ENCODE peak calls at places on chromosome X, in ten cellular contexts. One of them, this sample, is unnamed.
A peak's percentile ranks its signal among the peaks of the same experiment; 100 is the strongest.

GRCh38 chrX:46627700-46628405 is 54.3 kb downstream of the CHST7 start:
- DNase-seq in iPS DF 6.9: no peak
- DNase-seq in endothelial cell of umbilical vein: peak; percentile 79
- DNase-seq in H1: no peak
- DNase-seq in OCI-LY7: no peak
- DNase-seq in keratinocyte: no peak
- DNase-seq in fibroblast of lung: no peak
- DNase-seq in IMR-90: no peak
- DNase-seq in HepG2: no peak
- DNase-seq in left ventricle myocardium inferior: no peak
- DNase-seq in this sample: no peak

GRCh38 chrX:47283015-47283771 is 50.4 kb downstream of the USP11 start:
- DNase-seq in iPS DF 6.9: no peak
- DNase-seq in endothelial cell of umbilical vein: no peak
- DNase-seq in H1: no peak
- DNase-seq in OCI-LY7: no peak
- DNase-seq in keratinocyte: no peak
- DNase-seq in fibroblast of lung: peak; percentile 69
- DNase-seq in IMR-90: peak; percentile 65
- DNase-seq in HepG2: peak; percentile 6
- DNase-seq in left ventricle myocardium inferior: no peak
- DNase-seq in this sample: no peak

GRCh38 chrX:136780738-136781137 is at the start of gene ARHGEF6:
- DNase-seq in iPS DF 6.9: no peak
- DNase-seq in endothelial cell of umbilical vein: no peak
- DNase-seq in H1: no peak
- DNase-seq in OCI-LY7: peak; percentile 74
- DNase-seq in keratinocyte: no peak
- DNase-seq in fibroblast of lung: no peak
- DNase-seq in IMR-90: no peak
- DNase-seq in HepG2: no peak
- DNase-seq in left ventricle myocardium inferior: no peak
- DNase-seq in this sample: no peak

GRCh38 chrX:39619182-39620009 is 478.4 kb downstream of the BCOR start:
- DNase-seq in iPS DF 6.9: no peak
- DNase-seq in endothelial cell of umbilical vein: peak; percentile 83
- DNase-seq in H1: no peak
- DNase-seq in OCI-LY7: no peak
- DNase-seq in keratinocyte: no peak
- DNase-seq in fibroblast of lung: no peak
- DNase-seq in IMR-90: no peak
- DNase-seq in HepG2: no peak
- DNase-seq in left ventricle myocardium inferior: no peak
- DNase-seq in this sample: no peak

GRCh38 chrX:84729809-84730208 is 227.6 kb upstream of the HDX start:
- DNase-seq in iPS DF 6.9: no peak
- DNase-seq in endothelial cell of umbilical vein: peak; percentile 7
- DNase-seq in H1: no peak
- DNase-seq in OCI-LY7: peak; percentile 58
- DNase-seq in keratinocyte: no peak
- DNase-seq in fibroblast of lung: peak; percentile 8
- DNase-seq in IMR-90: peak; percentile 31
- DNase-seq in HepG2: peak; percentile 5
- DNase-seq in left ventricle myocardium inferior: no peak
- DNase-seq in this sample: peak; percentile 9

GRCh38 chrX:11533211-11533651 is 132.5 kb downstream of the ARHGAP6 start:
- DNase-seq in iPS DF 6.9: no peak
- DNase-seq in endothelial cell of umbilical vein: peak; percentile 67
- DNase-seq in H1: no peak
- DNase-seq in OCI-LY7: peak; percentile 84
- DNase-seq in keratinocyte: peak; percentile 55
- DNase-seq in fibroblast of lung: peak; percentile 78
- DNase-seq in IMR-90: peak; percentile 89
- DNase-seq in HepG2: peak; percentile 68
- DNase-seq in left ventricle myocardium inferior: no peak
- DNase-seq in this sample: peak; percentile 28

GRCh38 chrX:8845060-8845459 is 43.9 kb upstream of the FAM9A start:
- DNase-seq in iPS DF 6.9: no peak
- DNase-seq in endothelial cell of umbilical vein: no peak
- DNase-seq in H1: no peak
- DNase-seq in OCI-LY7: no peak
- DNase-seq in keratinocyte: no peak
- DNase-seq in fibroblast of lung: peak; percentile 84
- DNase-seq in IMR-90: peak; percentile 80
- DNase-seq in HepG2: no peak
- DNase-seq in left ventricle myocardium inferior: no peak
- DNase-seq in this sample: peak; percentile 30

GRCh38 chrX:71493111-71493613 is 39.7 kb upstream of the OGT start:
- DNase-seq in iPS DF 6.9: no peak
- DNase-seq in endothelial cell of umbilical vein: peak; percentile 2
- DNase-seq in H1: no peak
- DNase-seq in OCI-LY7: no peak
- DNase-seq in keratinocyte: no peak
- DNase-seq in fibroblast of lung: no peak
- DNase-seq in IMR-90: no peak
- DNase-seq in HepG2: peak; percentile 6
- DNase-seq in left ventricle myocardium inferior: no peak
- DNase-seq in this sample: no peak

GRCh38 chrX:7889680-7890079 is 37.5 kb downstream of the PNPLA4 start:
- DNase-seq in iPS DF 6.9: no peak
- DNase-seq in endothelial cell of umbilical vein: no peak
- DNase-seq in H1: no peak
- DNase-seq in OCI-LY7: no peak
- DNase-seq in keratinocyte: no peak
- DNase-seq in fibroblast of lung: peak; percentile 10
- DNase-seq in IMR-90: peak; percentile 24
- DNase-seq in HepG2: no peak
- DNase-seq in left ventricle myocardium inferior: no peak
- DNase-seq in this sample: no peak

GRCh38 chrX:11770320-11770719 is 12.3 kb downstream of the MSL3 start:
- DNase-seq in iPS DF 6.9: no peak
- DNase-seq in endothelial cell of umbilical vein: peak; percentile 51
- DNase-seq in H1: no peak
- DNase-seq in OCI-LY7: peak; percentile 64
- DNase-seq in keratinocyte: peak; percentile 32
- DNase-seq in fibroblast of lung: peak; percentile 40
- DNase-seq in IMR-90: peak; percentile 63
- DNase-seq in HepG2: peak; percentile 23
- DNase-seq in left ventricle myocardium inferior: no peak
- DNase-seq in this sample: peak; percentile 80

GRCh38 chrX:129737921-129738320 is 858 bp upstream of the XPNPEP2 start:
- DNase-seq in iPS DF 6.9: no peak
- DNase-seq in endothelial cell of umbilical vein: no peak
- DNase-seq in H1: no peak
- DNase-seq in OCI-LY7: peak; percentile 44
- DNase-seq in keratinocyte: no peak
- DNase-seq in fibroblast of lung: peak; percentile 54
- DNase-seq in IMR-90: peak; percentile 65
- DNase-seq in HepG2: no peak
- DNase-seq in left ventricle myocardium inferior: no peak
- DNase-seq in this sample: no peak

GRCh38 chrX:70012756-70013155 is 37.0 kb downstream of the AWAT2 start:
- DNase-seq in iPS DF 6.9: no peak
- DNase-seq in endothelial cell of umbilical vein: no peak
- DNase-seq in H1: no peak
- DNase-seq in OCI-LY7: no peak
- DNase-seq in keratinocyte: no peak
- DNase-seq in fibroblast of lung: no peak
- DNase-seq in IMR-90: no peak
- DNase-seq in HepG2: no peak
- DNase-seq in left ventricle myocardium inferior: no peak
- DNase-seq in this sample: no peak

GRCh38 chrX:20007962-20008633 is 17.2 kb upstream of the BCLAF3 start:
- DNase-seq in iPS DF 6.9: no peak
- DNase-seq in endothelial cell of umbilical vein: no peak
- DNase-seq in H1: no peak
- DNase-seq in OCI-LY7: peak; percentile 11
- DNase-seq in keratinocyte: no peak
- DNase-seq in fibroblast of lung: no peak
- DNase-seq in IMR-90: no peak
- DNase-seq in HepG2: no peak
- DNase-seq in left ventricle myocardium inferior: no peak
- DNase-seq in this sample: no peak
- H3K4me3 ChIP-seq in iPS DF 6.9: no peak overlapping the region
- H3K4me3 ChIP-seq in endothelial cell of umbilical vein: no peak overlapping the region
- H3K4me3 ChIP-seq in H1: no peak overlapping the region
- H3K4me3 ChIP-seq in OCI-LY7: no peak overlapping the region
- H3K4me3 ChIP-seq in keratinocyte: no peak overlapping the region
- H3K4me3 ChIP-seq in fibroblast of lung: no peak overlapping the region
- H3K4me3 ChIP-seq in IMR-90: no peak overlapping the region
- H3K4me3 ChIP-seq in HepG2: no peak overlapping the region
- H3K4me3 ChIP-seq in left ventricle myocardium inferior: no peak overlapping the region
- H3K4me3 ChIP-seq in this sample: no peak overlapping the region

DNA sequence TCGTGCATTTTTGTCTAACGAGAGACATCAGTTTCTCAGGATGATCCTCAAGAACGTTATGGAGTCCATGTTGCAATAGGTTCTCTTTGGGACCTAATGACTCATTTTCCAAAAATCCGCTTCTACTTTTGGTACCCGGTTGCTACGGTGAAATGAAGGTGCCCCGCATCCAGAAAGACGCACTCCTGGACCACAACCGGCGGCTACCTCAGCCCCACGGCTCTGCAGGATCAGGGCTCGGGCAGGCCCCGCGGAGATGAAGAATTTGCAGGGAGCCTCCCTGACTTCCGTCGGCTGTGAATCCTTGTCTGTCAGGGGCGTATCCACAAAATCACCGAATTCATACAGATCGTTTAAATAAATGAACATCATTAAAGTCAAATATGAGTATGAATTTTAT is 15.6 kb downstream of the GTPBP6 start:
- DNase-seq in iPS DF 6.9: no peak
- DNase-seq in endothelial cell of umbilical vein: no peak
- DNase-seq in H1: no peak
- DNase-seq in OCI-LY7: no peak
- DNase-seq in keratinocyte: no peak
- DNase-seq in fibroblast of lung: no peak
- DNase-seq in IMR-90: no peak
- DNase-seq in HepG2: no peak
- DNase-seq in left ventricle myocardium inferior: no peak
- DNase-seq in this sample: peak; percentile 29
- H3K36me3 ChIP-seq in iPS DF 6.9: peaks cover 46% of the 10 kb centered on the region
- H3K36me3 ChIP-seq in endothelial cell of umbilical vein: peaks cover 14% of the 10 kb centered on the region
- H3K36me3 ChIP-seq in H1: peaks cover 78% of the 10 kb centered on the region
- H3K36me3 ChIP-seq in OCI-LY7: peaks cover 86% of the 10 kb centered on the region
- H3K36me3 ChIP-seq in keratinocyte: peaks cover 16% of the 10 kb centered on the region
- H3K36me3 ChIP-seq in fibroblast of lung: peaks cover 14% of the 10 kb centered on the region
- H3K36me3 ChIP-seq in IMR-90: peaks cover 56% of the 10 kb centered on the region
- H3K36me3 ChIP-seq in HepG2: peaks cover 19% of the 10 kb centered on the region
- H3K36me3 ChIP-seq in left ventricle myocardium inferior: peaks cover 86% of the 10 kb centered on the region
- H3K36me3 ChIP-seq in this sample: peaks cover 29% of the 10 kb centered on the region

DNA sequence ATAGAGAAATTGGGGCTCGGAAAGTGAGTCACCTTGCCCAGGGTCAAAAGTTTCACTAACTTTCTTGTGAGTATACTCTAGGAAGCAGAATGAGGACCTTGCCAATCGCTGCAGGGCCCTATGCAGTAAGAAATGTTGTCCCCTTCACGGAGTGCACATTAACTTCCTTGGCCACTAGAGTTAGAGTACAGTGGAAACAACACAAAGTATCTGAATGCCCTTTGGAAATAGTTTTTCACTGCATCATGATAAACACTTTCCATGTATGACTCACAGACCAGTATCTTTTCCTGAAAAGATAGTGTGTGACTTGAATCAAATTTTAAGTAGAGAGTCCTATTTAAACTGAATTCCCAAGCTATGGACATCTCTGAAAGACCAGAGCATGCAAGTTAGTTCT is 45.5 kb upstream of the STK26 start:
- DNase-seq in iPS DF 6.9: no peak
- DNase-seq in endothelial cell of umbilical vein: peak; percentile 42
- DNase-seq in H1: no peak
- DNase-seq in OCI-LY7: no peak
- DNase-seq in keratinocyte: no peak
- DNase-seq in fibroblast of lung: no peak
- DNase-seq in IMR-90: no peak
- DNase-seq in HepG2: no peak
- DNase-seq in left ventricle myocardium inferior: no peak
- DNase-seq in this sample: no peak
- H3K4me3 ChIP-seq in iPS DF 6.9: no peak overlapping the region
- H3K4me3 ChIP-seq in endothelial cell of umbilical vein: no peak overlapping the region
- H3K4me3 ChIP-seq in H1: no peak overlapping the region
- H3K4me3 ChIP-seq in OCI-LY7: no peak overlapping the region
- H3K4me3 ChIP-seq in keratinocyte: no peak overlapping the region
- H3K4me3 ChIP-seq in fibroblast of lung: no peak overlapping the region
- H3K4me3 ChIP-seq in IMR-90: no peak overlapping the region
- H3K4me3 ChIP-seq in HepG2: no peak overlapping the region
- H3K4me3 ChIP-seq in left ventricle myocardium inferior: no peak overlapping the region
- H3K4me3 ChIP-seq in this sample: no peak overlapping the region

GRCh38 chrX:148956352-148956751 is 455.9 kb downstream of the AFF2 start:
- DNase-seq in iPS DF 6.9: no peak
- DNase-seq in endothelial cell of umbilical vein: no peak
- DNase-seq in H1: no peak
- DNase-seq in OCI-LY7: no peak
- DNase-seq in keratinocyte: no peak
- DNase-seq in fibroblast of lung: no peak
- DNase-seq in IMR-90: no peak
- DNase-seq in HepG2: no peak
- DNase-seq in left ventricle myocardium inferior: no peak
- DNase-seq in this sample: no peak
- H3K36me3 ChIP-seq in iPS DF 6.9: no peaks in the 10 kb centered on the region
- H3K36me3 ChIP-seq in endothelial cell of umbilical vein: no peaks in the 10 kb centered on the region
- H3K36me3 ChIP-seq in H1: no peaks in the 10 kb centered on the region
- H3K36me3 ChIP-seq in OCI-LY7: peaks cover 73% of the 10 kb centered on the region
- H3K36me3 ChIP-seq in keratinocyte: no peaks in the 10 kb centered on the region
- H3K36me3 ChIP-seq in fibroblast of lung: no peaks in the 10 kb centered on the region
- H3K36me3 ChIP-seq in IMR-90: no peaks in the 10 kb centered on the region
- H3K36me3 ChIP-seq in HepG2: no peaks in the 10 kb centered on the region
- H3K36me3 ChIP-seq in left ventricle myocardium inferior: no peaks in the 10 kb centered on the region
- H3K36me3 ChIP-seq in this sample: no peaks in the 10 kb centered on the region

GRCh38 chrX:67545772-67546495 is 2.1 kb downstream of the AR start:
- DNase-seq in iPS DF 6.9: no peak
- DNase-seq in endothelial cell of umbilical vein: peak; percentile 41
- DNase-seq in H1: peak; percentile 50
- DNase-seq in OCI-LY7: no peak
- DNase-seq in keratinocyte: no peak
- DNase-seq in fibroblast of lung: peak; percentile 34
- DNase-seq in IMR-90: no peak
- DNase-seq in HepG2: no peak
- DNase-seq in left ventricle myocardium inferior: peak; percentile 30
- DNase-seq in this sample: peak; percentile 45
- H3K4me3 ChIP-seq in iPS DF 6.9: peak overlapping the region; percentile 51
- H3K4me3 ChIP-seq in endothelial cell of umbilical vein: peak overlapping the region; percentile 61
- H3K4me3 ChIP-seq in H1: peak overlapping the region; percentile 70
- H3K4me3 ChIP-seq in OCI-LY7: no peak overlapping the region
- H3K4me3 ChIP-seq in keratinocyte: peak overlapping the region; percentile 38
- H3K4me3 ChIP-seq in fibroblast of lung: peak overlapping the region; percentile 54
- H3K4me3 ChIP-seq in IMR-90: peak overlapping the region; percentile 38
- H3K4me3 ChIP-seq in HepG2: peak overlapping the region; percentile 40
- H3K4me3 ChIP-seq in left ventricle myocardium inferior: peak overlapping the region; percentile 68
- H3K4me3 ChIP-seq in this sample: peak overlapping the region; percentile 67

GRCh38 chrX:153445856-153446635 is at the start of gene TREX2:
- DNase-seq in iPS DF 6.9: no peak
- DNase-seq in endothelial cell of umbilical vein: no peak
- DNase-seq in H1: no peak
- DNase-seq in OCI-LY7: no peak
- DNase-seq in keratinocyte: no peak
- DNase-seq in fibroblast of lung: no peak
- DNase-seq in IMR-90: no peak
- DNase-seq in HepG2: no peak
- DNase-seq in left ventricle myocardium inferior: no peak
- DNase-seq in this sample: peak; percentile 60
- H3K36me3 ChIP-seq in iPS DF 6.9: no peaks in the 10 kb centered on the region
- H3K36me3 ChIP-seq in endothelial cell of umbilical vein: no peaks in the 10 kb centered on the region
- H3K36me3 ChIP-seq in H1: no peaks in the 10 kb centered on the region
- H3K36me3 ChIP-seq in OCI-LY7: peaks cover 7% of the 10 kb centered on the region
- H3K36me3 ChIP-seq in keratinocyte: no peaks in the 10 kb centered on the region
- H3K36me3 ChIP-seq in fibroblast of lung: no peaks in the 10 kb centered on the region
- H3K36me3 ChIP-seq in IMR-90: no peaks in the 10 kb centered on the region
- H3K36me3 ChIP-seq in HepG2: no peaks in the 10 kb centered on the region
- H3K36me3 ChIP-seq in left ventricle myocardium inferior: no peaks in the 10 kb centered on the region
- H3K36me3 ChIP-seq in this sample: no peaks in the 10 kb centered on the region

This sample was measured in H7.